ENCODE peak calls at places on chromosome 9, in four cellular contexts. One of them, this sample, is unnamed.

GRCh38 chr9:69946800-69947437 is 96.7 kb upstream of the MAMDC2 start:
- DNase-seq in GM12878: no peak
- DNase-seq in spleen: no peak
- DNase-seq in H1: no peak
- DNase-seq in this sample: peak; percentile 61

GRCh38 chr9:127664678-127665507 is 41.9 kb upstream of the CFAP157 start:
- DNase-seq in GM12878: no peak
- DNase-seq in spleen: no peak
- DNase-seq in H1: no peak
- DNase-seq in this sample: no peak

GRCh38 chr9:131019387-131020239 is 10.6 kb downstream of the LAMC3 start:
- DNase-seq in GM12878: no peak
- DNase-seq in spleen: no peak
- DNase-seq in H1: no peak
- DNase-seq in this sample: no peak

GRCh38 chr9:107155244-107155817 is 127.7 kb upstream of the RAD23B start:
- DNase-seq in GM12878: no peak
- DNase-seq in spleen: no peak
- DNase-seq in H1: peak; percentile 45
- DNase-seq in this sample: no peak

GRCh38 chr9:104860280-104860679 is 67.7 kb downstream of the ABCA1 start:
- DNase-seq in GM12878: no peak
- DNase-seq in spleen: no peak
- DNase-seq in H1: no peak
- DNase-seq in this sample: peak; percentile 65

GRCh38 chr9:109416135-109416706 is 81.9 kb downstream of the PTPN3 start:
- DNase-seq in GM12878: no peak
- DNase-seq in spleen: no peak
- DNase-seq in H1: no peak
- DNase-seq in this sample: no peak

GRCh38 chr9:128057724-128058409 is 9.3 kb downstream of the NAIF1 start:
- DNase-seq in GM12878: no peak
- DNase-seq in spleen: no peak
- DNase-seq in H1: no peak
- DNase-seq in this sample: no peak

GRCh38 chr9:86978986-86979385 is 31.7 kb upstream of the GAS1 start:
- DNase-seq in GM12878: no peak
- DNase-seq in spleen: no peak
- DNase-seq in H1: no peak
- DNase-seq in this sample: no peak

GRCh38 chr9:132160802-132161742 is 786 bp upstream of the NTNG2 start:
- DNase-seq in GM12878: no peak
- DNase-seq in spleen: peak; percentile 82
- DNase-seq in H1: no peak
- DNase-seq in this sample: peak; percentile 64

GRCh38 chr9:92989561-92989960 is 42.2 kb downstream of the FGD3 start:
- DNase-seq in GM12878: no peak
- DNase-seq in spleen: no peak
- DNase-seq in H1: no peak
- DNase-seq in this sample: no peak

GRCh38 chr9:135336722-135337490 is 142.7 kb upstream of the PPP1R26 start:
- DNase-seq in GM12878: no peak
- DNase-seq in spleen: peak; percentile 46
- DNase-seq in H1: peak; percentile 41
- DNase-seq in this sample: no peak

GRCh38 chr9:6965566-6965965 is 207.8 kb downstream of the KDM4C start:
- DNase-seq in GM12878: no peak
- DNase-seq in spleen: no peak
- DNase-seq in H1: no peak
- DNase-seq in this sample: no peak

GRCh38 chr9:37026085-37026935 is 7.8 kb downstream of the PAX5 start:
- DNase-seq in GM12878: no peak
- DNase-seq in spleen: peak; percentile 78
- DNase-seq in H1: peak; percentile 77
- DNase-seq in this sample: no peak

GRCh38 chr9:94808926-94809700 is 82.6 kb downstream of the AOPEP start:
- DNase-seq in GM12878: no peak
- DNase-seq in spleen: no peak
- DNase-seq in H1: no peak
- DNase-seq in this sample: no peak

GRCh38 chr9:113219972-113220371 is 1.1 kb downstream of the FKBP15 start:
- DNase-seq in GM12878: peak; percentile 77
- DNase-seq in spleen: no peak
- DNase-seq in H1: no peak
- DNase-seq in this sample: peak; percentile 70

GRCh38 chr9:127763918-127764384 is 14.5 kb downstream of the SH2D3C start:
- DNase-seq in GM12878: no peak
- DNase-seq in spleen: no peak
- DNase-seq in H1: peak; percentile 85
- DNase-seq in this sample: no peak

GRCh38 chr9:74645007-74645639 is 148.0 kb downstream of the RORB start:
- DNase-seq in GM12878: no peak
- DNase-seq in spleen: no peak
- DNase-seq in H1: no peak
- DNase-seq in this sample: no peak

GRCh38 chr9:75186767-75187380 is 98.6 kb downstream of the OSTF1 start:
- DNase-seq in GM12878: no peak
- DNase-seq in spleen: no peak
- DNase-seq in H1: no peak
- DNase-seq in this sample: no peak

GRCh38 chr9:72540348-72540873 is 19.0 kb downstream of the TMC1 start:
- DNase-seq in GM12878: no peak
- DNase-seq in spleen: no peak
- DNase-seq in H1: no peak
- DNase-seq in this sample: no peak

GRCh38 chr9:16575142-16575877 is 295.2 kb downstream of the BNC2 start:
- DNase-seq in GM12878: no peak
- DNase-seq in spleen: no peak
- DNase-seq in H1: no peak
- DNase-seq in this sample: no peak

GRCh38 chr9:134985451-134985850 is 67.7 kb upstream of the FCN1 start:
- DNase-seq in GM12878: no peak
- DNase-seq in spleen: peak; percentile 36
- DNase-seq in H1: no peak
- DNase-seq in this sample: no peak

GRCh38 chr9:133264235-133264764 is 10.7 kb downstream of the ABO start:
- DNase-seq in GM12878: no peak
- DNase-seq in spleen: no peak
- DNase-seq in H1: no peak
- DNase-seq in this sample: no peak

GRCh38 chr9:126440938-126441337 is 114.3 kb downstream of the MVB12B start:
- DNase-seq in GM12878: no peak
- DNase-seq in spleen: no peak
- DNase-seq in H1: no peak
- DNase-seq in this sample: no peak

GRCh38 chr9:129989740-129990139 is 53.2 kb downstream of the FNBP1 start:
- DNase-seq in GM12878: no peak
- DNase-seq in spleen: no peak
- DNase-seq in H1: no peak
- DNase-seq in this sample: no peak

GRCh38 chr9:93143830-93144530 is 9.9 kb upstream of the NINJ1 start:
- DNase-seq in GM12878: no peak
- DNase-seq in spleen: peak; percentile 83
- DNase-seq in H1: no peak
- DNase-seq in this sample: no peak

GRCh38 chr9:117073539-117074336 is 341.1 kb downstream of the ASTN2 start:
- DNase-seq in GM12878: no peak
- DNase-seq in spleen: no peak
- DNase-seq in H1: peak; percentile 83
- DNase-seq in this sample: no peak

GRCh38 chr9:131024978-131025868 is 16.2 kb downstream of the LAMC3 start:
- DNase-seq in GM12878: no peak
- DNase-seq in spleen: no peak
- DNase-seq in H1: no peak
- DNase-seq in this sample: no peak

GRCh38 chr9:110996436-110997224 is 41.6 kb downstream of the LPAR1 start:
- DNase-seq in GM12878: no peak
- DNase-seq in spleen: no peak
- DNase-seq in H1: no peak
- DNase-seq in this sample: no peak

GRCh38 chr9:110999379-110999778 is 38.9 kb downstream of the LPAR1 start:
- DNase-seq in GM12878: no peak
- DNase-seq in spleen: no peak
- DNase-seq in H1: no peak
- DNase-seq in this sample: no peak

GRCh38 chr9:110994771-110995241 is 43.5 kb downstream of the LPAR1 start:
- DNase-seq in GM12878: no peak
- DNase-seq in spleen: no peak
- DNase-seq in H1: no peak
- DNase-seq in this sample: peak; percentile 66

GRCh38 chr9:110997847-110998246 is 40.4 kb downstream of the LPAR1 start:
- DNase-seq in GM12878: no peak
- DNase-seq in spleen: no peak
- DNase-seq in H1: no peak
- DNase-seq in this sample: no peak

DNA sequence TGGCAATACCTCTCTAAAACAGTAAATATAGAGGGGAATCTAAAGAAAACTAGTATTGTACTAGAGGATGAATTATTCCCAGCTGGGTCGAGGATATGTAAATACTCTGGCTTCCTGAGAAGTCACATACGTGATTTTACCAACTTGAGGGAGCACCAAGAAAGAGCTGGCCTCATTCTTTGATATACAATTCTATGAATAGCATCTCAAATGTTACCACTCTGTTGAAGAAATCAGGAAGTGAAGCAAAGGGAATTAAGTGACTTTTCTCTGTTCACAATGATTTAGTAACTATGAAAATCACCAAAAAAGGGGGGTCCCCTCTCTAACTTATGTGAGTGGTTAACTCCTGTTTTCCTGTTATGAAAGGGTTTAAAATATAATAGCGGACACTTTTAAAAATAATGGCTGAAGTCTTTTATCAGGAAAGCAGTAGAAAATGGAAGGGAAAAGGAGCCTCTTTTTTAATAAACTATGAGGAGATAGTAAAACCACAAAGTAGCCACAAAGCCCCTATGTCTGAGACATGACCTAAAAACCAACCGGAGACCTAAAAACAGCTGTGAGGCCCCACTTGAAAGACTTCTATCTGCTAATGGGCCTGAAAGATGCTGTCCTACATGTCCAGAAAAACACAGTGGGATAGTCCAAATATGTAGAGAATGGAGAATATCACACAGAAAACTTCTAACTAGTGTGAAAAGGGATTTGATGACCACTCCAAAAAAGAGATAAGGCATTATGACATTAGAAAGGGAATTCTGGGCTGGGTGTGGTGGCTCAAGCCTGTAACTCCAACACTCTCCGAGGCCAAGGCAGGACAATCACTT is 42.5 kb downstream of the LPAR1 start:
- DNase-seq in GM12878: no peak
- DNase-seq in spleen: no peak
- DNase-seq in H1: no peak
- DNase-seq in this sample: no peak
- TF ChIP-seq POLR2AphosphoS5 in GM12878: no peak
- TF ChIP-seq POLR2AphosphoS5 in spleen: no peak
- TF ChIP-seq POLR2AphosphoS5 in H1: no peak
- TF ChIP-seq POLR2AphosphoS5 in this sample: no peak

GRCh38 chr9:112012026-112012902 is 115.7 kb downstream of the UGCG start:
- DNase-seq in GM12878: peak; percentile 96
- DNase-seq in spleen: no peak
- DNase-seq in H1: no peak
- DNase-seq in this sample: peak; percentile 83
- TF ChIP-seq POLR2AphosphoS5 in GM12878: peak; percentile 61
- TF ChIP-seq POLR2AphosphoS5 in spleen: no peak
- TF ChIP-seq POLR2AphosphoS5 in H1: no peak
- TF ChIP-seq POLR2AphosphoS5 in this sample: peak; percentile 41

GRCh38 chr9:81896067-81896466 is 32.2 kb upstream of the SPATA31D4 start:
- DNase-seq in GM12878: no peak
- DNase-seq in spleen: no peak
- DNase-seq in H1: no peak
- DNase-seq in this sample: no peak
- TF ChIP-seq POLR2AphosphoS5 in GM12878: no peak
- TF ChIP-seq POLR2AphosphoS5 in spleen: no peak
- TF ChIP-seq POLR2AphosphoS5 in H1: no peak
- TF ChIP-seq POLR2AphosphoS5 in this sample: no peak

GRCh38 chr9:98117984-98118639 is 910 bp downstream of the TRIM14 start:
- DNase-seq in GM12878: no peak
- DNase-seq in spleen: no peak
- DNase-seq in H1: no peak
- DNase-seq in this sample: no peak

GRCh38 chr9:98120476-98120875 is 1.5 kb upstream of the TRIM14 start:
- DNase-seq in GM12878: no peak
- DNase-seq in spleen: no peak
- DNase-seq in H1: no peak
- DNase-seq in this sample: no peak

GRCh38 chr9:98124637-98125426 is 5.8 kb upstream of the TRIM14 start:
- DNase-seq in GM12878: no peak
- DNase-seq in spleen: no peak
- DNase-seq in H1: no peak
- DNase-seq in this sample: no peak

GRCh38 chr9:98121096-98121495 is 2.1 kb upstream of the TRIM14 start:
- DNase-seq in GM12878: no peak
- DNase-seq in spleen: no peak
- DNase-seq in H1: no peak
- DNase-seq in this sample: peak; percentile 66

DNA sequence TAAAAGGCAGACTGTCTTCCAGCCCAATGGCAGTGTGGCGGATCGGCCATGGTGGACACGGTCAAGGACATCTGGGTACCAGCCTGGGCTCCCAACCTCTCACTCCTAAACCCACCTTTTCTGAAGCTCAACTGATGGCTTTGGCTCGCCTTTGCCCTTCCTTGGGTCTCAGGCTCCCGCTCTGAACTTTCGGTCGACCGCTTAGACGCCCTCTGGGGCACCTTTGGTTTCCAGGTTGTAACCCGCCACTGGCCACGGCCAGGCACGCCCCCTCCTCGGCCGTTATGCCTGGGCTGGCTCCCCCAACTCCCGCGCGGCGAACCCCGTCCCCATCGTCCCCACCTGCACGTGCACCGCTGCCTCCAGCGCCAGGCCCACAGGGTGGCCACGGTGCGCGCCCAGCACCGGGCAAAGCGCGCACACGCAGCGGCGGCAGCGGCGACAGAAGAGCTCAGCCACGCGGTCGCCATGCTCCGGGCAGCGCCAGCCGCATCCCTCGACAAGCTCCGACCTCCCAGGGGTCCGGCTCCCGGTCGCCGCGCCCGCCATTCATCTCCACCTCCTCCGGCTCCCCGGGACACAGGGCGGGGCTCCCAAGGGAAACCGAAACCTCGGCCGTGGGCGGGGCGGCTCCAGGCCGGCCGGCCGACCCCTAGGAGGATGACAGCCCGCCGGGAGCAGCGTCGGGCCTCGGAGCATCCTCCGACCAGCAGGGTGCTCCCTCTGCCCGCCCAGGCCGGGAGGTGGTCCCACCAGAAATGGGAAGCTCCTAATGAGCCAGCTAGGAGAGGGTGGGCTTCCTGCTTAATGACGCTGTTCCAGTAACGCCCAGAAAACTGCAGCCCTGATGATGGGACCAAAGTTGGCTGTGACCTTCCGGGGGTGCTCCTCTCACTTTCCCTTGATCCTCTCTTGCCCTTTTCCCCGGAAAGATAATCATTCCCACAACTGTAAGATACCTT is at the start of gene TRIM14:
- DNase-seq in GM12878: no peak
- DNase-seq in spleen: peak; percentile 94
- DNase-seq in H1: peak; percentile 80
- DNase-seq in this sample: peak; percentile 76
- TF ChIP-seq POLR2AphosphoS5 in GM12878: peak; percentile 31
- TF ChIP-seq POLR2AphosphoS5 in spleen: peak; percentile 76
- TF ChIP-seq POLR2AphosphoS5 in H1: no peak
- TF ChIP-seq POLR2AphosphoS5 in this sample: peak; percentile 69

GRCh38 chr9:4590430-4591122 is 71.5 kb upstream of the PLPP6 start:
- DNase-seq in GM12878: no peak
- DNase-seq in spleen: no peak
- DNase-seq in H1: no peak
- DNase-seq in this sample: no peak
- TF ChIP-seq POLR2AphosphoS5 in GM12878: no peak
- TF ChIP-seq POLR2AphosphoS5 in spleen: no peak
- TF ChIP-seq POLR2AphosphoS5 in H1: no peak
- TF ChIP-seq POLR2AphosphoS5 in this sample: no peak

This sample was measured in HL-60.